ENCODE peak calls at places on chromosomes 3 and 15, in five cellular contexts. U is DND-41, T is adrenal gland, J is body of pancreas, K is iPS DF 6.9. A is an unnamed sample. For H3K4me1, the result is how much of the 10 kb centered on the place peaks cover.

GRCh38 chr3:194781617-194782016 is 95.9 kb downstream of the FAM43A start:
- DNase-seq in U (no peak), J (no peak), K (no peak), T (no peak), A (no peak)

GRCh38 chr15:51846463-51847230 is 17.2 kb downstream of the TMOD3 start:
- DNase-seq in J (no peak), T (peak), K (no peak), U (peak), A (no peak)

GRCh38 chr3:140167600-140168281 is 232.8 kb downstream of the CLSTN2 start:
- DNase-seq in T (no peak), J (no peak), U (no peak), K (no peak), A (no peak)

GRCh38 chr15:83380682-83381081 is 66.5 kb upstream of the SH3GL3 start:
- DNase-seq in K (no peak), U (peak), T (peak), J (peak), A (peak)

GRCh38 chr15:81869161-81869928 is 176.5 kb downstream of the MEX3B start:
- DNase-seq in J (no peak), K (no peak), T (no peak), U (no peak), A (no peak)

GRCh38 chr3:141812091-141812490 is 48.9 kb downstream of the GRK7 start:
- DNase-seq in U (no peak), K (no peak), J (no peak), T (no peak), A (peak)

GRCh38 chr3:53102601-53103147 is 27.6 kb downstream of the RFT1 start:
- DNase-seq in J (no peak), U (no peak), T (peak), K (no peak), A (no peak)

GRCh38 chr3:45817788-45818523 is 21.6 kb upstream of the SLC6A20 start:
- DNase-seq in U (no peak), J (peak), K (no peak), T (peak), A (peak)

GRCh38 chr15:40796041-40796440 is 10.8 kb upstream of the ZFYVE19 start:
- DNase-seq in U (no peak), T (no peak), J (no peak), K (no peak), A (no peak)

GRCh38 chr15:89457086-89457485 is 39.3 kb downstream of the RHCG start:
- DNase-seq in U (peak), J (peak), T (no peak), K (no peak), A (no peak)

GRCh38 chr15:58147151-58147550 is 9.0 kb downstream of the AQP9 start:
- DNase-seq in K (no peak), U (no peak), J (no peak), T (no peak), A (no peak)

GRCh38 chr15:43775411-43775965 is 1.3 kb downstream of the ELL3 start:
- DNase-seq in T (peak), J (peak), U (no peak), K (no peak), A (peak)

GRCh38 chr15:91622676-91623342 is 230.7 kb upstream of the SLCO3A1 start:
- DNase-seq in J (no peak), U (no peak), K (no peak), T (no peak), A (no peak)

GRCh38 chr3:27479816-27480543 is 4.2 kb downstream of the SLC4A7 start:
- DNase-seq in J (no peak), K (no peak), T (no peak), U (no peak), A (no peak)

GRCh38 chr15:70291696-70292510 is 194.2 kb upstream of the TLE3 start:
- DNase-seq in T (no peak), K (no peak), U (no peak), J (no peak), A (no peak)

GRCh38 chr3:149245738-149246451 is 24.3 kb upstream of the CP start:
- DNase-seq in K (no peak), T (peak), U (no peak), J (no peak), A (no peak)

GRCh38 chr3:134846943-134847342 is 51.9 kb downstream of the EPHB1 start:
- DNase-seq in U (no peak), K (no peak), J (no peak), T (peak), A (peak)

GRCh38 chr3:54126551-54126950 is 4.2 kb downstream of the CACNA2D3 start:
- DNase-seq in J (no peak), T (no peak), K (no peak), U (no peak), A (no peak)

GRCh38 chr3:122190525-122190924 is 7.1 kb downstream of the CASR start:
- DNase-seq in J (no peak), U (no peak), K (no peak), T (no peak), A (no peak)
- H3K27ac ChIP-seq in J (peak), U (no peak), K (no peak), T (no peak), A (no peak)

GRCh38 chr3:33152363-33153360 is 38.8 kb downstream of the CRTAP start:
- DNase-seq in T (no peak), U (no peak), J (no peak), K (no peak), A (no peak)
- H3K4me1 ChIP-seq in T (under half), U (under half), J (under half), K (under half), A (under half)

DNA sequence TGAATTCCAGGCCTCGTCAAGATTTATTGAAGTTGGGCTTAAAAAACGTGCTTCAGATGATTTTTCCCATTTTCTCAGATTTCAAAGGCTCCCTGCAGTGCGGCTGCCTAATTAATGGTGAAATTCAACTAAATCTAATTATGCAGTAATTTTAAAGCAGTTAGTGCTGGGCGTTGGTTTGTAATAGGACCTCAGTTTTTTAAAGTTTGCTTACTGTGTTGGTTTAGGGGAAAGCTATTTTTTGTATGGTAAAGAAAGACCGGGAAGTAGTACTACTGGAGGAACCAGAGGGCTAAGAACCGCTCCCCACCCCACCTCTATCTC is 11.6 kb downstream of the NR2F2 start:
- DNase-seq in U (no peak), T (no peak), K (no peak), J (no peak), A (no peak)
- H3K27ac ChIP-seq in U (no peak), T (peak), K (no peak), J (peak), A (no peak)

DNA sequence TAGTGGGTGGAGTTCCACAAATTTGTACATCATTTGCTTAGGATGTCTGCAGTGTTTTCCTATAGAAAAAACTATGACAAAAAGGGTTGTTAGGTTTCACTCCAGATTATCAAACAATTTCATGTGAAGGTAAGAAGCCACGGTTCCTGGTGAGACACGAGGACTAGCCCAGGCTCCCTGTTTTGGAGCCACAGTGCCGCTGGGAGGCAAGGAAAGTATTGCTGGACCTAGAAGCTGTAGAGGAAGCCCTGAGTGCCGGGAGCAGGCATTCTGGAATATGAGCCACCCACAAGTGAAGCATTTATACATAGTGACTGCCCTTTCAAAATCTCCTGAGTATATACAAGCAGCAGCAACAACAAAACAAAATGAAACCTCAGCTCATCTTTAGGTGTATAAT is 142.0 kb downstream of the GABRB3 start:
- DNase-seq in J (no peak), U (no peak), T (no peak), K (no peak), A (no peak)
- H3K4me1 ChIP-seq in J (under half), U (under half), T (under half), K (under half), A (under half)

DNA sequence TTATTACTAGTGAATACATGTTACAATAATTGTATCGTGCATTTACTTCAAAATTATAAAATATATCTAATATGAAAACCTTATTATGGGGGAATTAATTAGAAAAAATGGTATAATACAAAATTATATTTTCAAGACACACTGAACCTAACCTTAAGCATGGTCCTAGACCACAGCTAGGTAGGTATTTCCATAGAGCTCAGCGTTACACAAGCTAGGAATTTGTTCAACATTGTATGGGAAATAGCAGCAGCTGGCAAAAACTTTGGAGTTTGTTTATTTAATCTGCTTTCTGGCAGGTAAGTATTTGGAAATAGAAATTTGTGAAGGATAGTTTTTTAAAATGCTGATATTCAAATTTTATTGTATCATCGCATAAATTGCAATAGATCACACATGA is 52.9 kb downstream of the BCHE start:
- DNase-seq in U (no peak), K (no peak), T (no peak), J (no peak), A (no peak)
- H3K27ac ChIP-seq in U (no peak), K (no peak), T (no peak), J (no peak), A (no peak)

GRCh38 chr3:138940446-138940845 is 6.5 kb downstream of the FOXL2 start:
- DNase-seq in U (no peak), K (no peak), T (no peak), J (no peak), A (no peak)

GRCh38 chr3:138939563-138940241 is 7.2 kb downstream of the FOXL2 start:
- DNase-seq in U (no peak), J (no peak), K (no peak), T (no peak), A (no peak)

GRCh38 chr3:138937690-138938055 is 9.3 kb downstream of the FOXL2 start:
- DNase-seq in K (no peak), J (no peak), U (no peak), T (no peak), A (no peak)

GRCh38 chr3:138938056-138938876 is 8.7 kb downstream of the FOXL2 start:
- DNase-seq in U (no peak), J (no peak), T (no peak), K (no peak), A (no peak)

DNA sequence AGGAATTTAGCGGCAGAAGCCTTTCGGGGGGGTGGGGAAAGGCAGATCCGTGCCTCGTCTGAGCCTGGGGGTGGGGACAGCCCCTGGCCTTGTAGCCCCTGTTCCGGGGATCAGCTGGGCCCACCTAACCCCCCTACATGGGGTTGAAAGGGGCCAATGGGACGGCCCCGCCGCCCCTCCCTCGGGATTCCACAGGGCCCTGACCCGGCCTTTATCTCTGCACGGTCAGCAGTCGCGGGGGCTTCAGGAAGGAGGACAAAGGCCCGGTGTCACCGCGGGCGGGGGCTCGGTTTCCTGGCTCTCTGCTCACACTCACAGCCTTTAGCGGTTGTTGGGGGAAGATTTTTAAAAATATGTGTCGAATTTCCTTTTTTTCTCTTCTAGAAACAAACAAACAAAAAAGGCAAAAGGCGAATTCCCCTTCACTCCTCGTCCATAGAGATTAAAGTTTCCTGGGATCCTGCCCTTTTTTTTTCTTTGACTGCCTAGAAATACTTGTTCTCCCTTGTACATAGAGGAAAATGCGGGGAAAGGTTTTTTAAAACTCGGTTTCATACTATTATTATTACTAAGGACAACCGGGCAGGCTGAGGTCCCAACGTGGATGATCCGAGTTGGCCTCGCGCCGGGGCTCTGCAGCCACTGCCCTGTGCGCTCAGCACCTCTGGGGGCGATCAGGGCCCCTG is 7.9 kb downstream of the FOXL2 start:
- DNase-seq in J (no peak), K (no peak), U (no peak), T (no peak), A (no peak)
- H3K4me1 ChIP-seq in J (under half), K (under half), U (under half), T (under half), A (under half)

A was measured in SJCRH30.